ENCODE peak calls at places on chromosomes 12 and 14, in five cellular contexts. Z is HepG2, M is SK-N-SH, J is K562, A is GM12878. V is an unnamed sample.

GRCh38 chr12:1919763-1920162 is 1.3 kb upstream of the CACNA2D4 start:
- DNase-seq in J (no peak), M (peak; percentile 8), A (no peak), Z (no peak), V (no peak)

GRCh38 chr12:18153826-18154225 is 63.8 kb upstream of the RERGL start:
- DNase-seq in A (no peak), M (no peak), J (no peak), Z (no peak), V (no peak)

GRCh38 chr14:103867523-103867953 is 20.2 kb upstream of the PPP1R13B start:
- DNase-seq in M (peak; percentile 45), A (no peak), J (no peak), Z (no peak), V (no peak)

GRCh38 chr14:81400852-81401251 is 728 bp upstream of the STON2 start:
- DNase-seq in M (no peak), A (no peak), Z (no peak), J (peak; percentile 31), V (peak; percentile 51)

GRCh38 chr12:66861157-66861750 is 182.4 kb upstream of the GRIP1 start:
- DNase-seq in J (peak; percentile 57), Z (peak; percentile 31), M (peak; percentile 6), A (peak; percentile 1), V (peak; percentile 53)

GRCh38 chr14:105137481-105138020 is 31.0 kb downstream of the JAG2 start:
- DNase-seq in M (no peak), Z (no peak), J (no peak), A (no peak), V (no peak)

GRCh38 chr12:115228434-115228833 is 544.5 kb upstream of the TBX3 start:
- DNase-seq in M (no peak), J (no peak), A (no peak), Z (no peak), V (no peak)

GRCh38 chr12:114001731-114002340 is 35.7 kb upstream of the RBM19 start:
- DNase-seq in J (no peak), Z (no peak), M (no peak), A (no peak), V (no peak)

GRCh38 chr14:57066887-57067513 is 201.7 kb downstream of the EXOC5 start:
- DNase-seq in A (no peak), J (peak; percentile 67), M (peak; percentile 60), Z (peak; percentile 16), V (peak; percentile 2)

GRCh38 chr12:7130791-7131501 is 775 bp downstream of the CLSTN3 start:
- DNase-seq in Z (no peak), M (peak; percentile 78), J (peak; percentile 56), A (no peak), V (peak; percentile 52)

GRCh38 chr14:85471744-85472143 is 58.2 kb upstream of the FLRT2 start:
- DNase-seq in M (peak; percentile 3), Z (peak; percentile 77), A (no peak), J (no peak), V (peak; percentile 94)

GRCh38 chr14:72433511-72433910 is 460.4 kb downstream of the DPF3 start:
- DNase-seq in Z (no peak), A (no peak), J (no peak), M (no peak), V (peak; percentile 59)

GRCh38 chr14:96481731-96482314 is 20.4 kb upstream of the PAPOLA start:
- DNase-seq in J (no peak), A (no peak), M (no peak), Z (peak; percentile 49), V (no peak)

GRCh38 chr14:96482986-96483385 is 19.2 kb upstream of the PAPOLA start:
- DNase-seq in A (no peak), J (peak; percentile 17), Z (no peak), M (peak; percentile 16), V (no peak)

GRCh38 chr14:96489327-96489726 is 12.9 kb upstream of the PAPOLA start:
- DNase-seq in Z (no peak), J (no peak), A (no peak), M (no peak), V (no peak)

GRCh38 chr14:96484391-96484790 is 17.8 kb upstream of the PAPOLA start:
- DNase-seq in A (no peak), Z (no peak), J (no peak), M (no peak), V (no peak)

DNA sequence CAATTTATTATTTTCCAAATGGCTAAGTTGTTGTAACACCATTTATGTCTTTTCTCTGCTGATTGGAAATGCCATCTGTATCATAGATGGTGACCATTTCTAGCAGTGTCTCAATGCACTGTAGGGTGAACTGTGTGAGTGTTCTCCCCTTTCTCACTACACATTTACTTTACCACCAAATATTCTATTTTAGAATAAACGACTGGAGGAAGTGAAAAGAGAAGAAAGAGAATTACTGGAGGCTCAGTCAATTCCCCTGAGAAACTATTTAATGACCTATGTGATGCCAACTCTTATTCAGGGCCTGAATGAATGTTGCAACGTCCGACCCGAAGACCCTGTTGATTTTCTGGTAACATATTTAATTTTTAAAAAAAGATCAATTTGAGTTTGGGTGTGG is 15.5 kb upstream of the PAPOLA start:
- DNase-seq in J (no peak), Z (no peak), M (no peak), A (no peak), V (no peak)
- TF ChIP-seq MXI1 in J (no peak), Z (no peak), M (no peak), A (no peak), V (no peak)

GRCh38 chr14:69004731-69005431 is 25.8 kb upstream of the ACTN1 start:
- DNase-seq in Z (no peak), M (no peak), A (no peak), J (no peak), V (peak; percentile 43)
- TF ChIP-seq MXI1 in Z (no peak), M (no peak), A (no peak), J (no peak), V (no peak)

DNA sequence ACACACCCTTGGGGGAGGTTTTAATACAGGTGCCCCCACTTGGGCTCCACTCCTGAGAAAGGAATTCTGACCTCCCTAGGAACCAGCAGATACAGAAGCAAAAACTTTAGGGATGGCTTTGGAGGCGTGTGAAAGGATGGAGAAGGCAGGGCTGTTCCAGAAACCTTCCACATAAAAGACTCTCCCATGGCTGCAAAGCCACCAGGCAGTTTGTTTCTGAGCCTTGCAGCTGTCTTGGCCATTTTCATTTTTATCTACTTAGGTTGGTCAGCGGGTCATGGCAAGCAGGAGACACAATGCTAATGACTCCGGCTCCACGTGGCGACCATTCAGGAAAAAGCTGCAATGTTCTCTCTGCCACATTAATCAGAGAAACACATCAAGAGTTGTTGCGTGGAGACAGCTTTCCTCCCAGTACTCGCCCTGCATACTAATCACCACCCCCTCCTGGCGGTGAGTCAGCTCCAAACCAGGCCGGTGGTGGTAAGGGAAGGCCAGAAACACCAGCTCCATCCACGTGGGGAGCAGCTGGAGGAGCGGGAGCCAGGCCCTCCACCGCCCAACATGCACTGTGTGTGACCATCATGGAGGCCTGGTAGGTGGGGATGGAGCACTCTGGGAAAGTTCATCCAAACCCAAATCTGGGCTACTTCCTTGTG is 30.9 kb upstream of the IRF2BPL start:
- DNase-seq in M (no peak), A (no peak), Z (peak; percentile 51), J (peak; percentile 80), V (peak; percentile 91)
- TF ChIP-seq MXI1 in M (no peak), A (no peak), Z (no peak), J (peak; percentile 53), V (peak; percentile 84)

GRCh38 chr12:107306141-107306670 is 212.9 kb upstream of the CRY1 start:
- DNase-seq in A (no peak), M (no peak), Z (no peak), J (no peak), V (no peak)

GRCh38 chr12:107308310-107308709 is 215.0 kb upstream of the CRY1 start:
- DNase-seq in J (no peak), Z (no peak), M (no peak), A (no peak), V (no peak)

GRCh38 chr12:107311682-107312081 is 218.3 kb upstream of the CRY1 start:
- DNase-seq in Z (no peak), M (no peak), J (no peak), A (no peak), V (no peak)

GRCh38 chr12:107310621-107311020 is 217.3 kb upstream of the CRY1 start:
- DNase-seq in Z (no peak), M (no peak), J (no peak), A (no peak), V (no peak)

DNA sequence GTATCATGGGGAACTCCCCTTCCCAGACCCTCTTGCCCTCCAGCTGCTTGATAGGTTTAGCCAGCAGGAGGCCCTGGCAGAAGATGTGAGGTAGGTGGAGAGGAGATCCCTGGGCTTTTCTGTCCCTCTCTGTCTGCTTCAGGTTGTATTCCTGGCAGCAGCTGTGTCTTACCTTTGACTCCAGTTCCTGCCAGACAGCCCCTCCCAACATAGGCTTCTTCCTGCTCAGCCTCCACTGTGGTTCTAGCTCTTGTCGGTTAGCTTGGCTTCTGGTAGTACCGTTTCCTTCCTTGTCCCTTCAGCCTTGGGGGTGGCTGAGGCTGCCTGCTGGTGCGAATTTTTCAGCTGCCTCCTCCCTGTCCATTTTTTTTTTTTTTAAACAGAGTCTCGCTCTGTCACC is 215.7 kb upstream of the CRY1 start:
- DNase-seq in M (no peak), A (no peak), Z (no peak), J (no peak), V (no peak)
- TF ChIP-seq MXI1 in M (no peak), A (no peak), Z (no peak), J (no peak), V (no peak)

DNA sequence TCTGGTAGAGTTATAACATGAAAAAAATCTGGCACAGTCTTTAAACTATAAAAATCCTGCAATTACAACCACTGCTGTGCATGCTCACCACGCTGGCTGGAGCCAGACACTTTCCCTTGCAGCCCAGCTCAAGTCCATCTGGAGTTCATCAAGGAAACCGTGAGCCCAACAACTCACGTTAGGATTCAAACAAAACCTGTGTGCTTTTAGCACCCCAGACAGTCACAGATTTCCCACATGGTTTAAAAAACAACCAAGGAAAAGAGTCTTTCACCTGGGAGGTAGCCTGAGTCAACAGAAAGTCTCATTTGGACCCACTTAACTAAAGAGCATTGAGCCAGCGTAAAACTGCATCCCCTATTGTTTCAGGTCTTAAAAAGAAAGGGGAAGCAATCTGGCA is 4.7 kb downstream of the LRIG3 start:
- DNase-seq in Z (no peak), A (no peak), M (no peak), J (no peak), V (peak; percentile 71)
- TF ChIP-seq MXI1 in Z (no peak), A (no peak), M (no peak), J (no peak), V (peak; percentile 30)

GRCh38 chr14:27025648-27026047 is 427.8 kb upstream of the NOVA1 start:
- DNase-seq in J (no peak), A (no peak), Z (no peak), M (no peak), V (no peak)

DNA sequence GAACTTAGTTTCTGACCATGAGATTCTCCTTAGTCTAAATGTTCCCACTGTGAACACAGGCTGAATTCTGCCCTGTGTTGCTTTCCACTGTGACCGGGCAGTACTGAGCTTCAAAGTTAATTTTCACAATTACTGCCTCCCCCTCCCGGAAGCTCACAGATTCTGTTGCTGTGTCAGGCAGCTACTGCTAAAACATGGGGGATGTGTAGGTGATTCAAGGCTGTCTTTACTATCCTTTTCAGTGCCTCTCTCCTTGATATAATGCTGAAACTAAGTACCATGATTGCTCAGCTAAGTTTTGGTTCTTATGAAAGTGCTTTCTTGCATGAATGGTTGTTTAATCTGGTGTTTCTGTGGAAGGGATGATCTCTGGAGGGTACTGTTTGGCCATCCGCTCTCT is 428.3 kb upstream of the NOVA1 start:
- DNase-seq in Z (no peak), M (no peak), J (no peak), A (no peak), V (no peak)
- TF ChIP-seq MXI1 in Z (no peak), M (no peak), J (no peak), A (no peak), V (no peak)